ENCODE peak calls at places on chromosomes 16 and 17, in seven cellular contexts. T is fibroblast of pulmonary artery, E is right lobe of liver, G is WERI-Rb-1, C is psoas muscle, A is adrenal gland, X is upper lobe of right lung. M is an unnamed sample.

GRCh38 chr16:85145188-85145587 is 32.9 kb upstream of the CIBAR2 start:
- DNase-seq in E (no peak), G (no peak), X (no peak), A (no peak), C (no peak), T (no peak), M (no peak)

GRCh38 chr16:66315210-66315825 is 51.2 kb upstream of the CDH5 start:
- DNase-seq in A (peak), E (peak), G (peak), T (peak), X (no peak), C (peak), M (peak)

GRCh38 chr17:40314557-40314953 is 5.6 kb downstream of the RARA start:
- DNase-seq in X (peak), G (no peak), E (peak), A (peak), T (peak), C (peak), M (peak)

GRCh38 chr16:24977673-24978065 is 37.5 kb downstream of the ARHGAP17 start:
- DNase-seq in G (no peak), A (no peak), E (no peak), C (no peak), T (peak), X (no peak), M (peak)

GRCh38 chr17:47278561-47278960 is 24.9 kb downstream of the ITGB3 start:
- DNase-seq in C (no peak), E (no peak), X (no peak), G (peak), A (no peak), T (no peak), M (no peak)

GRCh38 chr16:55052335-55053070 is 121.8 kb downstream of the IRX5 start:
- DNase-seq in E (no peak), G (no peak), A (no peak), T (no peak), X (peak), C (no peak), M (no peak)

GRCh38 chr17:56912105-56912999 is 1.5 kb downstream of the TRIM25 start:
- DNase-seq in A (peak), E (peak), G (no peak), X (no peak), C (peak), T (no peak), M (no peak)

GRCh38 chr17:81027038-81027437 is 7.9 kb upstream of the BAIAP2 start:
- DNase-seq in X (peak), T (no peak), A (no peak), C (peak), G (no peak), E (no peak), M (no peak)

GRCh38 chr17:32971171-32971570 is 20.5 kb upstream of the SPACA3 start:
- DNase-seq in C (no peak), G (no peak), X (no peak), A (no peak), E (no peak), T (peak), M (peak)

GRCh38 chr16:75027520-75028300 is 28.9 kb downstream of the ZNRF1 start:
- DNase-seq in A (no peak), T (no peak), E (no peak), G (no peak), C (no peak), X (no peak), M (no peak)
- H3K4me3 ChIP-seq in A (no peak), T (no peak), E (no peak), G (no peak), C (no peak), X (no peak), M (no peak)

DNA sequence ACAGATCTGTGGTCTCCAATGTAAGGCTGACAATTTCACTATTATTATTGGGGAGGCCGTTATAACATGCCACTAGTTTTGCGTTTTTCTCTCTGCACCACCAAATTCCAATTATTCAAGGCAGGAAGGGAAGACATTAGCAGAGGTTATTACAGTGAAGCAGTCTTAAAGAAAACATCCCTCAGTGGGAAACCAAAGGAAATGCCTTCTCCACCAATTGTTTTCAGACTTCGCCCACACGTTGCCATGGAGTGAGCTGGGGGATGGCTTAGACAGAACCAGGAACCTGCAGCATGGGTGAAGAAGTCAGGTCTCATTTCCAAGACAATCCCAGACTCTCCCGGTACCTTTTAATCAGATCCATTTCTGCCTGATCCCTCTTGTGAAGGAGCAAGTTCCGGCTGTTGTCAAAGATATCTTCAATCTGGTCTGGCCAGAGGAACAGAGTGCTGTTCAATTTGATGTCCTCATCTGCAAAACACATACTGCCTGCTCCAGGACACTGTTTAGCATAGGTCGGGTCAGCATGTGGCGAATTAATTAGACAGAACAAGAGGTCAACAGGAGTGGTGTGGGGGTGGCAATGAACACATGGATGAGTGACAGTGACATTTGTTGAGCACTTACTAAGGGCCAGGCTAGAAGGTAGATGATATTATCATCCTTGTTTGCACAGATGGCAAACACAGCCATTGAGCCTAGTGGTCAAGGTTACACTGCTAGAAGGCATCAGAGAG is 46.4 kb downstream of the DNAH3 start:
- DNase-seq in A (no peak), T (peak), X (no peak), E (no peak), G (no peak), C (no peak), M (peak)
- H3K4me3 ChIP-seq in A (no peak), T (no peak), X (no peak), E (no peak), G (no peak), C (no peak), M (no peak)

GRCh38 chr16:82660966-82661365 is 34.2 kb downstream of the CDH13 start:
- DNase-seq in A (no peak), E (no peak), T (no peak), C (no peak), G (no peak), X (no peak), M (no peak)

GRCh38 chr16:82658796-82659195 is 32.0 kb downstream of the CDH13 start:
- DNase-seq in E (no peak), X (no peak), C (no peak), G (no peak), T (no peak), A (no peak), M (no peak)

GRCh38 chr16:82657239-82657638 is 30.5 kb downstream of the CDH13 start:
- DNase-seq in C (no peak), G (no peak), E (no peak), T (peak), X (no peak), A (no peak), M (peak)

GRCh38 chr16:82657786-82658185 is 31.0 kb downstream of the CDH13 start:
- DNase-seq in X (no peak), G (no peak), T (no peak), E (no peak), A (no peak), C (no peak), M (no peak)

GRCh38 chr16:82660078-82660645 is 33.4 kb downstream of the CDH13 start:
- DNase-seq in T (peak), C (peak), E (no peak), A (no peak), G (no peak), X (no peak), M (peak)
- H3K4me3 ChIP-seq in T (no peak), C (peak), E (no peak), A (no peak), G (no peak), X (no peak), M (no peak)

GRCh38 chr17:2872282-2872681 is 76.0 kb downstream of the RAP1GAP2 start:
- DNase-seq in C (no peak), T (no peak), E (no peak), G (no peak), X (no peak), A (no peak), M (no peak)

GRCh38 chr17:2874211-2874686 is 78.0 kb downstream of the RAP1GAP2 start:
- DNase-seq in C (no peak), A (no peak), E (no peak), G (no peak), X (no peak), T (no peak), M (no peak)

GRCh38 chr17:2869604-2870003 is 73.4 kb downstream of the RAP1GAP2 start:
- DNase-seq in C (no peak), G (no peak), T (no peak), X (no peak), A (no peak), E (no peak), M (no peak)

GRCh38 chr17:2871720-2872119 is 75.5 kb downstream of the RAP1GAP2 start:
- DNase-seq in G (no peak), A (no peak), E (no peak), C (no peak), X (no peak), T (no peak), M (no peak)

GRCh38 chr17:2871205-2871604 is 75.0 kb downstream of the RAP1GAP2 start:
- DNase-seq in X (no peak), T (no peak), A (no peak), C (no peak), E (no peak), G (no peak), M (no peak)
- H3K4me3 ChIP-seq in X (no peak), T (no peak), A (no peak), C (no peak), E (no peak), G (no peak), M (no peak)

DNA sequence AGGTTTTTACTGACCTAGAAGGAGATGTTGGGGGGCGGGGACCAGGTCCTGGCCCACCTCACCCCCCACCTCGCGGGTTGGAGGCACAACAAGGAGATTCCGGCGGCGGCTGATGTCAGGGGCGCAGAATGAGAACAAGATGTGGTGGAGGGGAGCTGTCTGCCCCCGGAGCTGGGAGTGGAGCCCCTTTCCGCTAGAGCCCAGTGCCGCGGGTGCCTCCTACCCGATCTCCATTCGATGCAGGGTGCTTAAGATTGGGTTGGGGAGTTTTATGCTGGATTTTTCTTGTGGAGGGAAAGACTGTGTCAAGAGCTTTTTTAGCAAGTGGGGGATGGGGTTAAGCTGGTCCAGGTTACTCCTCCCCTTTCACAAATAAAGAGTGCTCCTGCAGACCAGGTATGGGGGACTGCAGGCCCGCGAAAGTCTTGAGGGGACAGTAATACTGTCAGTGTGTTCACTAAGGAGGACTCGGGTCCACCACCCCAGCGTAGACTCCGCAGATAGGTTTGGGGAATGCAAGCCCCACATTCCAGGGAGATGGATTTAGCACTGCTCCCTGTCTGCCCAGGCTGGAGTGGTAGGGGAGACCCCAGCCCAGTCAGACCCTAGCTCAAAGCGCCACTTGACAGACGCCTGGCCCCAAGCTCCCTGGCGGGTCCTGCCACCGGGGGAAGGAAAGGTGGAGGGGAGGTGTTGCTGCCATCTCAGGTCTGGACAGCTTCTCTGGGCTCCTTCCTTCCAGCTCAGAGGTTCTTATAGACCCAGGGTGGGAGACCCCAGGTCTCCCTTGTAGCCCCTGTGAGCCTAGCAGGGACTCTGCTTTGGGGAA is 2.0 kb downstream of the CACNA1G start:
- DNase-seq in E (no peak), X (no peak), A (no peak), C (no peak), T (no peak), G (no peak), M (no peak)
- H3K4me3 ChIP-seq in E (no peak), X (no peak), A (no peak), C (no peak), T (no peak), G (peak), M (no peak)

GRCh38 chr17:61670691-61671090 is 79.7 kb upstream of the NACA2 start:
- DNase-seq in X (no peak), E (no peak), C (no peak), G (no peak), T (no peak), A (no peak), M (no peak)

GRCh38 chr17:61672140-61672539 is 81.1 kb upstream of the NACA2 start:
- DNase-seq in X (no peak), T (no peak), A (no peak), G (no peak), C (no peak), E (no peak), M (no peak)

GRCh38 chr17:61668486-61668885 is 77.5 kb upstream of the NACA2 start:
- DNase-seq in G (no peak), A (no peak), C (no peak), T (no peak), E (no peak), X (no peak), M (no peak)

GRCh38 chr17:61669522-61669921 is 78.5 kb upstream of the NACA2 start:
- DNase-seq in G (no peak), X (no peak), E (no peak), A (no peak), C (no peak), T (no peak), M (no peak)
- H3K4me3 ChIP-seq in G (no peak), X (no peak), E (no peak), A (no peak), C (no peak), T (no peak), M (no peak)

GRCh38 chr17:1197379-1197778 is 17.6 kb upstream of the ABR start:
- DNase-seq in G (no peak), C (peak), T (peak), A (peak), X (no peak), E (no peak), M (peak)
- H3K4me3 ChIP-seq in G (no peak), C (no peak), T (no peak), A (no peak), X (no peak), E (no peak), M (no peak)

GRCh38 chr16:32116080-32116479 is 137.0 kb upstream of the TP53TG3D start:
- DNase-seq in T (no peak), C (peak), G (no peak), X (peak), E (no peak), A (no peak), M (no peak)
- H3K4me3 ChIP-seq in T (peak), C (peak), G (peak), X (peak), E (peak), A (peak), M (peak)